ENCODE peak calls at places on chromosome 10, in four cellular contexts. J, W, R and V are unnamed samples.

GRCh38 chr10:46525824-46526681 is 30.4 kb downstream of the GPRIN2 start:
- DNase-seq in W (no peak), J (peak), R (no peak), V (no peak)

GRCh38 chr10:86030312-86030711 is 336.3 kb downstream of the GRID1 start:
- DNase-seq in W (no peak), R (peak), J (no peak), V (no peak)

GRCh38 chr10:76353124-76353851 is 921.9 kb downstream of the LRMDA start:
- DNase-seq in R (no peak), J (no peak), W (no peak), V (no peak)

GRCh38 chr10:49457686-49458085 is 61.8 kb upstream of the DRGX start:
- DNase-seq in R (no peak), J (no peak), W (no peak), V (no peak)

GRCh38 chr10:88881335-88881734 is 1.3 kb downstream of the STAMBPL1 start:
- DNase-seq in W (no peak), J (no peak), R (no peak), V (no peak)

GRCh38 chr10:127024655-127025054 is 119.4 kb downstream of the DOCK1 start:
- DNase-seq in R (no peak), W (no peak), J (no peak), V (no peak)

GRCh38 chr10:28681928-28682750 is 4.8 kb downstream of the BAMBI start:
- DNase-seq in R (no peak), W (no peak), J (no peak), V (no peak)

GRCh38 chr10:75175046-75175445 is 35.5 kb upstream of the VDAC2 start:
- DNase-seq in J (no peak), R (no peak), W (no peak), V (no peak)

GRCh38 chr10:129755075-129756020 is 208.7 kb downstream of the EBF3 start:
- DNase-seq in J (no peak), W (no peak), R (peak), V (no peak)

GRCh38 chr10:124251317-124251716 is 157.9 kb upstream of the CHST15 start:
- DNase-seq in W (no peak), R (peak), J (no peak), V (no peak)

GRCh38 chr10:125127110-125127509 is 33.3 kb downstream of the CTBP2 start:
- DNase-seq in J (no peak), W (no peak), R (no peak), V (no peak)

GRCh38 chr10:125093199-125093841 is 67.0 kb downstream of the CTBP2 start:
- DNase-seq in J (no peak), R (peak), W (peak), V (no peak)

GRCh38 chr10:119849031-119849789 is 23.4 kb downstream of the MCMBP start:
- DNase-seq in W (no peak), R (no peak), J (no peak), V (no peak)

GRCh38 chr10:23064288-23065114 is 30.9 kb upstream of the MSRB2 start:
- DNase-seq in W (no peak), R (no peak), J (no peak), V (no peak)

GRCh38 chr10:24935504-24936292 is 16.7 kb downstream of the PRTFDC1 start:
- DNase-seq in W (no peak), J (no peak), R (no peak), V (no peak)

GRCh38 chr10:94465684-94466083 is 63.3 kb downstream of the TBC1D12 start:
- DNase-seq in W (no peak), R (no peak), J (no peak), V (no peak)

GRCh38 chr10:127923646-127924045 is 16.7 kb downstream of the PTPRE start:
- DNase-seq in R (no peak), W (no peak), J (no peak), V (no peak)

GRCh38 chr10:12539350-12540164 is 190.2 kb downstream of the CAMK1D start:
- DNase-seq in R (no peak), J (no peak), W (peak), V (no peak)

GRCh38 chr10:128064615-128065580 is 61.3 kb downstream of the MKI67 start:
- DNase-seq in W (peak), R (peak), J (no peak), V (peak)

GRCh38 chr10:122333037-122333436 is 41.5 kb upstream of the PLEKHA1 start:
- DNase-seq in W (no peak), J (no peak), R (no peak), V (no peak)

GRCh38 chr10:125257521-125258105 is 97.2 kb upstream of the CTBP2 start:
- DNase-seq in J (no peak), R (no peak), W (no peak), V (no peak)

GRCh38 chr10:35416628-35417625 is 80.6 kb downstream of the CCNY start:
- DNase-seq in J (no peak), W (no peak), R (no peak), V (no peak)

GRCh38 chr10:43863859-43864591 is 215.3 kb upstream of the ZNF32 start:
- DNase-seq in R (peak), J (no peak), W (no peak), V (no peak)

GRCh38 chr10:129652521-129653201 is 185.6 kb downstream of the MGMT start:
- DNase-seq in W (no peak), J (no peak), R (no peak), V (no peak)

GRCh38 chr10:122258136-122259074 is 12.7 kb upstream of the BTBD16 start:
- DNase-seq in R (no peak), W (no peak), J (no peak), V (no peak)

GRCh38 chr10:44463511-44464121 is 78.7 kb upstream of the CXCL12 start:
- DNase-seq in J (no peak), R (no peak), W (no peak), V (no peak)

GRCh38 chr10:93422121-93422520 is 60.0 kb downstream of the MYOF start:
- DNase-seq in R (no peak), W (no peak), J (no peak), V (no peak)

GRCh38 chr10:5737352-5737751 is 52.7 kb downstream of the TASOR2 start:
- DNase-seq in R (no peak), W (no peak), J (no peak), V (no peak)

GRCh38 chr10:12397931-12398330 is 48.6 kb downstream of the CAMK1D start:
- DNase-seq in R (no peak), J (no peak), W (no peak), V (no peak)

GRCh38 chr10:103616705-103617361 is 123.3 kb downstream of the NEURL1 start:
- DNase-seq in R (peak), W (peak), J (no peak), V (no peak)

GRCh38 chr10:111785921-111786320 is 397.6 kb downstream of the GPAM start:
- DNase-seq in W (no peak), R (no peak), J (no peak), V (no peak)

GRCh38 chr10:73094249-73094850 is 2.3 kb downstream of the P4HA1 start:
- DNase-seq in W (no peak), R (no peak), J (no peak), V (no peak)

GRCh38 chr10:48811461-48811860 is 126.8 kb downstream of the WDFY4 start:
- DNase-seq in W (no peak), R (no peak), J (no peak), V (no peak)

GRCh38 chr10:29377333-29377961 is 88.6 kb downstream of the LYZL1 start:
- DNase-seq in W (peak), J (peak), R (no peak), V (no peak)

GRCh38 chr10:74593470-74593869 is 232.9 kb upstream of the KAT6B start:
- DNase-seq in R (no peak), W (no peak), J (no peak), V (no peak)

GRCh38 chr10:119006451-119007210 is 22.9 kb upstream of the NANOS1 start:
- DNase-seq in J (no peak), W (peak), R (peak), V (no peak)

GRCh38 chr10:127228195-127228785 is 31.9 kb upstream of the INSYN2A start:
- DNase-seq in R (no peak), J (no peak), W (no peak), V (no peak)

GRCh38 chr10:67401711-67402110 is 294.3 kb downstream of the CTNNA3 start:
- DNase-seq in W (no peak), J (no peak), R (no peak), V (no peak)

DNA sequence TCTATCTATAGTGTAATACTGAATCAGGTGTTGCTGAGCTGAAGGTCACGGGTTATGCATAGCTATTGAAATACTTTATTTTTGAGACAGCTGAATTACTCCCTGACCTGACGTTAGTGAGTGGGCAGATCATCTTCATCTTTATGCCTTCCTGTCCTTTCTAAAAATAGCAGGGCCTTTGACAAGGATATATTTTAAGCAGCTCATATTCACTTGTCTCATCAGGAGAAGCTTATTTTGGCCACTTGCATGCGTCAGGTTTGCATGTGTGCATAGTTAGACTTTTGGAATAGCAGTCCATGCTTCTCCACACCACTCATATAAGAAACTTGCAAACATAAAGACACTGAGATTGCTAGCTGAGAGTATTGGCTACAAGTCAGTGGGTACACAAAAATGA is 63.5 kb upstream of the DKK1 start:
- DNase-seq in R (no peak), W (no peak), J (no peak), V (no peak)
- TF ChIP-seq POLR2A in R (no peak), W (no peak), J (no peak), V (no peak)

GRCh38 chr10:106866244-106866845 is 298.2 kb downstream of the SORCS1 start:
- DNase-seq in W (no peak), J (no peak), R (no peak), V (no peak)

GRCh38 chr10:106857728-106858127 is 306.8 kb downstream of the SORCS1 start:
- DNase-seq in W (no peak), R (no peak), J (no peak), V (no peak)

GRCh38 chr10:106864031-106864430 is 300.5 kb downstream of the SORCS1 start:
- DNase-seq in J (no peak), W (no peak), R (no peak), V (no peak)

DNA sequence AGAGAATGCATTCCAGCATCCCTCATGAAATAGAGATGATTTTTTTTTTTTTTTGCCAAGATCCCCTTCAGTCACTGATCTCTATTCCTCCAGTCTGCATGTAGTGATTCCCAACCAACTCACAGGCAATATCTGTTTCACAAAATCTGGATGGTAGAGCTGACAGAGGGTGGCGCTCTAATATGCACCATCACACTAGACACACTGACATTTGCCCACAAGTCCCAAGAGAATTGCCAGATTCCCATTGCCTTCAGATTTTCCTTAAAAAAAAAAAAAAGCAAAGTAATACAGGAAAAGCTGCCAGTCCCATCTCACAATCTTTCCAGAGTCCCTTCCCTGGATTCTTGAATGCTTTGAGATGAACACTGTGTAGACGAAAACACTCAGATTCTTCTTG is 301.0 kb downstream of the SORCS1 start:
- DNase-seq in W (no peak), R (no peak), J (no peak), V (no peak)
- TF ChIP-seq CTCF in W (no peak), R (no peak), J (no peak), V (no peak)

GRCh38 chr10:71771204-71771603 is 2.1 kb downstream of the VSIR start:
- DNase-seq in W (no peak), R (peak), J (no peak), V (no peak)

GRCh38 chr10:71773221-71773971 is at the start of gene VSIR:
- DNase-seq in W (peak), R (peak), J (peak), V (peak)

GRCh38 chr10:71772832-71773220 is 494 bp downstream of the VSIR start:
- DNase-seq in R (no peak), W (no peak), J (no peak), V (no peak)

GRCh38 chr10:71770789-71771188 is 2.5 kb downstream of the VSIR start:
- DNase-seq in J (no peak), W (peak), R (peak), V (no peak)

GRCh38 chr10:71771821-71772617 is 1.3 kb downstream of the VSIR start:
- DNase-seq in J (peak), R (peak), W (peak), V (no peak)
- TF ChIP-seq POLR2A in J (no peak), R (peak), W (peak), V (no peak)

GRCh38 chr10:77795426-77796055 is 131.0 kb downstream of the DLG5 start:
- DNase-seq in W (no peak), J (no peak), R (no peak), V (no peak)
- TF ChIP-seq CTCF in W (no peak), J (no peak), R (no peak), V (no peak)

GRCh38 chr10:63430091-63430998 is 35.4 kb downstream of the JMJD1C start:
- DNase-seq in J (peak), W (no peak), R (no peak), V (no peak)
- TF ChIP-seq POLR2A in J (no peak), W (no peak), R (no peak), V (no peak)

GRCh38 chr10:19168584-19168983 is 120.0 kb downstream of the MALRD1 start:
- DNase-seq in J (no peak), W (no peak), R (no peak), V (no peak)
- TF ChIP-seq CTCF in J (no peak), W (no peak), R (no peak), V (no peak)

GRCh38 chr10:31242902-31243301 is 76.1 kb upstream of the ZEB1 start:
- DNase-seq in W (no peak), R (no peak), J (peak), V (no peak)
- TF ChIP-seq POLR2A in W (no peak), R (no peak), J (no peak), V (no peak)

GRCh38 chr10:63608511-63608910 is 87.3 kb downstream of the REEP3 start:
- DNase-seq in W (no peak), J (no peak), R (no peak), V (no peak)

GRCh38 chr10:63611078-63611477 is 89.9 kb downstream of the REEP3 start:
- DNase-seq in R (no peak), J (no peak), W (no peak), V (no peak)

GRCh38 chr10:63618552-63618951 is 97.4 kb downstream of the REEP3 start:
- DNase-seq in R (no peak), J (no peak), W (no peak), V (no peak)

DNA sequence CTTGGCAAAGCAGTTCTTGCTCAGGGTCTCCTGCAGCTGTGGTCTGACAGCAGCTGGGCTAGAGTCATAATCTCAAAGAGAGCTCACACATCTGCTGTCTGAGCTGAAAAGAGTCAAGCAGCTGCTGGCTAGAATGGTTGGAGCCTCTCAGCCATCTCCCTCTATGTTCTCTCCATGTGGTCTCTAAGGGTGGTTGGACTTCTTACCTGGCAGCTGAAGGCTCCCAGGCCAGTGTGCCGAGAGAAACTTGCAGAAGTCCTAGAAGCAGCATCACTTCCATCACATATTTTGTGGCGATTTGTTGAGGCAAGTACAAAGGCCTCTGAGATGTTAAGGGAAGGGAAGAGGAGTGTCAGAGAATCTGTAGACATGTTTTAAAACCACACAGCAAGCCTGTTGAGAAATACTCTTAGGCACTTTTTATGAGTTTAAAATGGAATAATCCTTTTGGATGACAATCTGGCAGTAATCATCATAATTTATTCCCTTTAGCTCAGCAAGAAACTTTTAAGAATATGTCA is 93.2 kb downstream of the REEP3 start:
- DNase-seq in W (no peak), J (no peak), R (no peak), V (no peak)
- TF ChIP-seq CTCF in W (no peak), J (no peak), R (no peak), V (no peak)

DNA sequence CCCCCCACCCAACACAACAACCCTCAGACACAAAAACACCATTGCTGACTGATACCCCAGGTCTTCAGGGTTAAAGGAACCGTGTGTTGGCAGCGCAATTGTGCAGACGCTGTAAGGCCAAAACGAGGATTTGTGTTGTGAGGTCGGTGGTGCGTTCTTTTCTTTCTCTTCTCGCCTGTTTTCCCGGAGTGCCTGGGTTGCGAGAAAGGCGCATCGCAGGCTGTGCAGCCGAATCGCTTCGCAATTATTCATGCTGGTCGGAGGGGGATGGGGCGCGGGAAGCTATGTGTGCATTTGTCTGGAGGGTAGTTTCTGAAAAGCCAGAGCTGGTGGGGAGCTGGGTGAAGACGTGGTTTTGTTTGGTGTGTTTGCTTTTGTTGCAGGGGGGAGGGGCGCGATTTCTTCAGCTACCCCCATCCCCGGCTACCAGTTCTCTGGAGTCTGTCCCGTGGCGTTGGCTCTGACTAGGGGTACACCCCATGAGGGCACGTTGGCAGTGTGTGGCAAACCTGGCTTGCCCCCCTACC is 2.1 kb downstream of the MXI1 start:
- DNase-seq in W (peak), J (peak), R (peak), V (no peak)
- TF ChIP-seq POLR2A in W (peak), J (no peak), R (peak), V (peak)

DNA sequence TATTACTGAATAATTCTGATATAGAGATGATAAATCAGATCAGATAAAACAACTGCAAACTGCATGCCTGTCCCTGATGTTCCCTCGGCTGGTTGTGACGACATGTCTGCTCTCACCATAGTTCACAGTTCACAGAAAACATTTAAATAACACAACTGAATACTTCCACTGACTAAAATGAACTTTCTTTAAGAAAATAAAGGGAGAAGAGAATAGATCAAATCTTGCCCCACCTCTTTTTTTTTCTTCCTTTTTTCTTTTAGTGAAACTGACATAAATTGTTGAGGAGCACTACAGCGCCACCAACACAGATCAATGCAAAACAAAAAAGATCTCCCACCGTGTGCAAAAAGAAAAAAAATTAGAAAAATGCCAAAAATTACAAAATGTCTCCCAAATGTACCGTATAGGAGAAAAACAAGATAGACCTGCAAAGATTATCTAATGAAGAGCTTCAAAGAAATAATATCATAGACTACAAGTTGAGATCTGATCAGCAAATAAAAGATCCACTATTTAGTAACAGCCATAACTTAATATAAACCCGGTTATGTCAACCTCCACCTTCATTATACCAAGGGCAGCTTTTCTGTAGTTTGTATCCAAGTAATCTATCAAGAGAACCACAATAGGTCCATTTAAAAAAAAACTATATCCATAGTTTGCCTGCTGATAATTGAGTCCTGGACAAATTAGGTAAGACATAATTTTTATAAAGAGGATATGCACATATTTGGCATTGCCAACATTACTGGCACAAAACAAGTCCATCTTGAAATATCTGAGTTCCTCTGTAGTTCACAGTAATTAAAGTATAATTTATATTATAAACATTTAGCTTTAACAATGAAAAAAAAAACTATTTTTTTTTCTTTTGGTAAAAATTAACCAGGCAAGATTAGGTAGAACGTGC is 30.8 kb upstream of the EPC1 start:
- DNase-seq in W (peak), R (peak), J (peak), V (no peak)
- TF ChIP-seq CTCF in W (peak), R (no peak), J (peak), V (no peak)